ENCODE peak calls at places on chromosomes 3 and 15, in seven cellular contexts. One of them, this sample, is unnamed.

GRCh38 chr15:78205337-78205736 is 29.0 kb downstream of the ACSBG1 start:
- DNase-seq in mammary epithelial cell: no peak
- DNase-seq in hepatocyte: no peak
- DNase-seq in OCI-LY7: no peak
- DNase-seq in K562: no peak
- DNase-seq in fibroblast of lung: no peak
- DNase-seq in IMR-90: no peak
- DNase-seq in this sample: no peak

GRCh38 chr15:99452728-99453643 is 112.8 kb upstream of the MEF2A start:
- DNase-seq in mammary epithelial cell: no peak
- DNase-seq in hepatocyte: no peak
- DNase-seq in OCI-LY7: no peak
- DNase-seq in K562: no peak
- DNase-seq in fibroblast of lung: peak; percentile 67
- DNase-seq in IMR-90: peak; percentile 18
- DNase-seq in this sample: no peak

GRCh38 chr15:29133321-29133720 is 136.3 kb downstream of the NSMCE3 start:
- DNase-seq in mammary epithelial cell: no peak
- DNase-seq in hepatocyte: no peak
- DNase-seq in OCI-LY7: no peak
- DNase-seq in K562: no peak
- DNase-seq in fibroblast of lung: no peak
- DNase-seq in IMR-90: no peak
- DNase-seq in this sample: no peak

GRCh38 chr3:172708905-172709775 is 1.7 kb downstream of the NCEH1 start:
- DNase-seq in mammary epithelial cell: peak; percentile 14
- DNase-seq in hepatocyte: peak; percentile 21
- DNase-seq in OCI-LY7: no peak
- DNase-seq in K562: no peak
- DNase-seq in fibroblast of lung: no peak
- DNase-seq in IMR-90: peak; percentile 12
- DNase-seq in this sample: no peak

GRCh38 chr3:76131396-76132153 is 346.2 kb upstream of the ZNF717 start:
- DNase-seq in mammary epithelial cell: peak; percentile 1
- DNase-seq in hepatocyte: peak; percentile 10
- DNase-seq in OCI-LY7: no peak
- DNase-seq in K562: no peak
- DNase-seq in fibroblast of lung: peak; percentile 45
- DNase-seq in IMR-90: peak; percentile 51
- DNase-seq in this sample: no peak

GRCh38 chr3:23161896-23162570 is 41.1 kb upstream of the UBE2E2 start:
- DNase-seq in mammary epithelial cell: peak; percentile 17
- DNase-seq in hepatocyte: no peak
- DNase-seq in OCI-LY7: peak; percentile 8
- DNase-seq in K562: no peak
- DNase-seq in fibroblast of lung: no peak
- DNase-seq in IMR-90: peak; percentile 59
- DNase-seq in this sample: no peak

GRCh38 chr3:151305081-151305777 is 11.4 kb downstream of the GPR87 start:
- DNase-seq in mammary epithelial cell: peak; percentile 99
- DNase-seq in hepatocyte: peak; percentile 89
- DNase-seq in OCI-LY7: no peak
- DNase-seq in K562: no peak
- DNase-seq in fibroblast of lung: peak; percentile 99
- DNase-seq in IMR-90: peak; percentile 95
- DNase-seq in this sample: peak; percentile 96

GRCh38 chr15:97858278-97858677 is 102.2 kb upstream of the ARRDC4 start:
- DNase-seq in mammary epithelial cell: no peak
- DNase-seq in hepatocyte: no peak
- DNase-seq in OCI-LY7: no peak
- DNase-seq in K562: no peak
- DNase-seq in fibroblast of lung: no peak
- DNase-seq in IMR-90: no peak
- DNase-seq in this sample: no peak

GRCh38 chr3:55701997-55702396 is 214.9 kb upstream of the WNT5A start:
- DNase-seq in mammary epithelial cell: no peak
- DNase-seq in hepatocyte: peak; percentile 25
- DNase-seq in OCI-LY7: no peak
- DNase-seq in K562: no peak
- DNase-seq in fibroblast of lung: peak; percentile 35
- DNase-seq in IMR-90: peak; percentile 86
- DNase-seq in this sample: no peak

GRCh38 chr3:127456471-127457093 is 134.0 kb downstream of the TPRA1 start:
- DNase-seq in mammary epithelial cell: peak; percentile 89
- DNase-seq in hepatocyte: peak; percentile 45
- DNase-seq in OCI-LY7: no peak
- DNase-seq in K562: no peak
- DNase-seq in fibroblast of lung: peak; percentile 72
- DNase-seq in IMR-90: peak; percentile 63
- DNase-seq in this sample: no peak

GRCh38 chr15:65213241-65213640 is 2.0 kb upstream of the CILP start:
- DNase-seq in mammary epithelial cell: no peak
- DNase-seq in hepatocyte: no peak
- DNase-seq in OCI-LY7: no peak
- DNase-seq in K562: no peak
- DNase-seq in fibroblast of lung: no peak
- DNase-seq in IMR-90: no peak
- DNase-seq in this sample: no peak

GRCh38 chr3:188220097-188220788 is 66.3 kb downstream of the LPP start:
- DNase-seq in mammary epithelial cell: no peak
- DNase-seq in hepatocyte: no peak
- DNase-seq in OCI-LY7: no peak
- DNase-seq in K562: no peak
- DNase-seq in fibroblast of lung: peak; percentile 41
- DNase-seq in IMR-90: peak; percentile 73
- DNase-seq in this sample: no peak

GRCh38 chr3:12632523-12632922 is 31.4 kb downstream of the RAF1 start:
- DNase-seq in mammary epithelial cell: no peak
- DNase-seq in hepatocyte: no peak
- DNase-seq in OCI-LY7: no peak
- DNase-seq in K562: no peak
- DNase-seq in fibroblast of lung: no peak
- DNase-seq in IMR-90: no peak
- DNase-seq in this sample: no peak
- H4K20me1 ChIP-seq in mammary epithelial cell: peaks cover 6% of the 10 kb centered on the region
- H4K20me1 ChIP-seq in hepatocyte: peaks cover 91% of the 10 kb centered on the region
- H4K20me1 ChIP-seq in OCI-LY7: peaks cover 12% of the 10 kb centered on the region
- H4K20me1 ChIP-seq in K562: peaks cover 16% of the 10 kb centered on the region
- H4K20me1 ChIP-seq in fibroblast of lung: no peaks in the 10 kb centered on the region
- H4K20me1 ChIP-seq in IMR-90: peaks cover 78% of the 10 kb centered on the region
- H4K20me1 ChIP-seq in this sample: peaks cover 11% of the 10 kb centered on the region

GRCh38 chr15:56608140-56608778 is 125.0 kb downstream of the ZNF280D start:
- DNase-seq in mammary epithelial cell: no peak
- DNase-seq in hepatocyte: no peak
- DNase-seq in OCI-LY7: peak; percentile 87
- DNase-seq in K562: no peak
- DNase-seq in fibroblast of lung: peak; percentile 39
- DNase-seq in IMR-90: peak; percentile 10
- DNase-seq in this sample: no peak

GRCh38 chr15:56613826-56614225 is 119.5 kb downstream of the ZNF280D start:
- DNase-seq in mammary epithelial cell: no peak
- DNase-seq in hepatocyte: no peak
- DNase-seq in OCI-LY7: peak; percentile 82
- DNase-seq in K562: no peak
- DNase-seq in fibroblast of lung: no peak
- DNase-seq in IMR-90: no peak
- DNase-seq in this sample: no peak

GRCh38 chr15:56608993-56609392 is 124.3 kb downstream of the ZNF280D start:
- DNase-seq in mammary epithelial cell: no peak
- DNase-seq in hepatocyte: no peak
- DNase-seq in OCI-LY7: peak; percentile 93
- DNase-seq in K562: no peak
- DNase-seq in fibroblast of lung: no peak
- DNase-seq in IMR-90: no peak
- DNase-seq in this sample: no peak
- H4K20me1 ChIP-seq in mammary epithelial cell: no peaks in the 10 kb centered on the region
- H4K20me1 ChIP-seq in hepatocyte: no peaks in the 10 kb centered on the region
- H4K20me1 ChIP-seq in OCI-LY7: no peaks in the 10 kb centered on the region
- H4K20me1 ChIP-seq in K562: no peaks in the 10 kb centered on the region
- H4K20me1 ChIP-seq in fibroblast of lung: no peaks in the 10 kb centered on the region
- H4K20me1 ChIP-seq in IMR-90: no peaks in the 10 kb centered on the region
- H4K20me1 ChIP-seq in this sample: no peaks in the 10 kb centered on the region

DNA sequence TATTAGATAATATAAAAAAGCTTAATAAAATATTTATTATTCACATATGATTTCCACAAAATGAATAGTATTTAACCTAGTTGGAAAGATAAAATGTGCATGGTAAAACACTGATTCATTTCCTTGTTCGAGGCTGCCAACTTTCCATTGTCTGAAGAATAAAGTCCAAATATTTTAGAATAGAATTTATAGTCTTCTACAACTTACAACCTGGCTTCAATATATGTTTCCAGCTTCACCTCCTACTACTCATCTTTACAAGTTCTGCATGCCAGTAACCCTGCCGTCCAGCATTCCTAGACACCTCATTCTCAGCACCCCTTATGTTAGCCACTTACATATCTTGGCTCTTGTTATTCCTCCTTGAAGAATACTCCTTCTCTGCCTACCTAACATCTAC is 244.5 kb downstream of the FGF12 start:
- DNase-seq in mammary epithelial cell: no peak
- DNase-seq in hepatocyte: no peak
- DNase-seq in OCI-LY7: no peak
- DNase-seq in K562: no peak
- DNase-seq in fibroblast of lung: peak; percentile 63
- DNase-seq in IMR-90: no peak
- DNase-seq in this sample: no peak
- H4K20me1 ChIP-seq in mammary epithelial cell: no peaks in the 10 kb centered on the region
- H4K20me1 ChIP-seq in hepatocyte: no peaks in the 10 kb centered on the region
- H4K20me1 ChIP-seq in OCI-LY7: no peaks in the 10 kb centered on the region
- H4K20me1 ChIP-seq in K562: no peaks in the 10 kb centered on the region
- H4K20me1 ChIP-seq in fibroblast of lung: no peaks in the 10 kb centered on the region
- H4K20me1 ChIP-seq in IMR-90: no peaks in the 10 kb centered on the region
- H4K20me1 ChIP-seq in this sample: no peaks in the 10 kb centered on the region

GRCh38 chr15:68806220-68807105 is 14.2 kb downstream of the ANP32A start:
- DNase-seq in mammary epithelial cell: no peak
- DNase-seq in hepatocyte: no peak
- DNase-seq in OCI-LY7: no peak
- DNase-seq in K562: no peak
- DNase-seq in fibroblast of lung: no peak
- DNase-seq in IMR-90: no peak
- DNase-seq in this sample: no peak

GRCh38 chr15:68798695-68799094 is 22.0 kb downstream of the ANP32A start:
- DNase-seq in mammary epithelial cell: no peak
- DNase-seq in hepatocyte: no peak
- DNase-seq in OCI-LY7: no peak
- DNase-seq in K562: no peak
- DNase-seq in fibroblast of lung: no peak
- DNase-seq in IMR-90: no peak
- DNase-seq in this sample: no peak

GRCh38 chr15:68800875-68801274 is 19.8 kb downstream of the ANP32A start:
- DNase-seq in mammary epithelial cell: no peak
- DNase-seq in hepatocyte: no peak
- DNase-seq in OCI-LY7: no peak
- DNase-seq in K562: no peak
- DNase-seq in fibroblast of lung: no peak
- DNase-seq in IMR-90: no peak
- DNase-seq in this sample: no peak

GRCh38 chr15:68801572-68802148 is 19.0 kb downstream of the ANP32A start:
- DNase-seq in mammary epithelial cell: no peak
- DNase-seq in hepatocyte: no peak
- DNase-seq in OCI-LY7: no peak
- DNase-seq in K562: no peak
- DNase-seq in fibroblast of lung: no peak
- DNase-seq in IMR-90: no peak
- DNase-seq in this sample: no peak

GRCh38 chr15:68802373-68802772 is 18.3 kb downstream of the ANP32A start:
- DNase-seq in mammary epithelial cell: no peak
- DNase-seq in hepatocyte: no peak
- DNase-seq in OCI-LY7: no peak
- DNase-seq in K562: no peak
- DNase-seq in fibroblast of lung: no peak
- DNase-seq in IMR-90: no peak
- DNase-seq in this sample: no peak
- H4K20me1 ChIP-seq in mammary epithelial cell: no peaks in the 10 kb centered on the region
- H4K20me1 ChIP-seq in hepatocyte: peaks cover 86% of the 10 kb centered on the region
- H4K20me1 ChIP-seq in OCI-LY7: peaks cover 74% of the 10 kb centered on the region
- H4K20me1 ChIP-seq in K562: peaks cover 46% of the 10 kb centered on the region
- H4K20me1 ChIP-seq in fibroblast of lung: no peaks in the 10 kb centered on the region
- H4K20me1 ChIP-seq in IMR-90: peaks cover 85% of the 10 kb centered on the region
- H4K20me1 ChIP-seq in this sample: peaks cover 9% of the 10 kb centered on the region

GRCh38 chr3:120025520-120025919 is 68.7 kb downstream of the GSK3B start:
- DNase-seq in mammary epithelial cell: peak; percentile 55
- DNase-seq in hepatocyte: no peak
- DNase-seq in OCI-LY7: no peak
- DNase-seq in K562: no peak
- DNase-seq in fibroblast of lung: peak; percentile 42
- DNase-seq in IMR-90: peak; percentile 29
- DNase-seq in this sample: no peak

GRCh38 chr3:120028271-120029047 is 65.8 kb downstream of the GSK3B start:
- DNase-seq in mammary epithelial cell: no peak
- DNase-seq in hepatocyte: no peak
- DNase-seq in OCI-LY7: no peak
- DNase-seq in K562: no peak
- DNase-seq in fibroblast of lung: no peak
- DNase-seq in IMR-90: no peak
- DNase-seq in this sample: no peak

GRCh38 chr3:120024103-120024502 is 70.1 kb downstream of the GSK3B start:
- DNase-seq in mammary epithelial cell: no peak
- DNase-seq in hepatocyte: no peak
- DNase-seq in OCI-LY7: no peak
- DNase-seq in K562: no peak
- DNase-seq in fibroblast of lung: no peak
- DNase-seq in IMR-90: no peak
- DNase-seq in this sample: no peak

GRCh38 chr3:120033594-120033993 is 60.7 kb downstream of the GSK3B start:
- DNase-seq in mammary epithelial cell: no peak
- DNase-seq in hepatocyte: no peak
- DNase-seq in OCI-LY7: peak; percentile 33
- DNase-seq in K562: no peak
- DNase-seq in fibroblast of lung: no peak
- DNase-seq in IMR-90: no peak
- DNase-seq in this sample: no peak

DNA sequence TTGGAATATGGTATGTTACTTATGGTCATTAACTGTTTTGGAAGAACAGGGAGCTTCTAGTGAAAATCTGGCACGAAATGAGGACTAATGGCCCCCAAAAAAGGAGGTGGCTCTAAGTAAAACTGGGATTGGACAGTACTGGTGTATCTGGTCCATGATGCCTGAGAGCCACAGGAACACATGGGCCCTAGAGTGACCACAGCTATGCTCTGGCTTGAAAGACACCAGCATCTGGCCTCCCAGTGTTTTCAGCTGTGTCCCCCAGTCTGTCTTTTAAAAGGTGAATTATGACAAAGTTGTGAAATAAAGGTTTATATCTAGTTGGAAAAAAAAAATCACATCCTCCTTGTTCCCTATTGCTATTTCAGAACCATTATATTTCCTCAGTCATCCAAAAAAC is 64.5 kb downstream of the GSK3B start:
- DNase-seq in mammary epithelial cell: no peak
- DNase-seq in hepatocyte: no peak
- DNase-seq in OCI-LY7: no peak
- DNase-seq in K562: no peak
- DNase-seq in fibroblast of lung: no peak
- DNase-seq in IMR-90: no peak
- DNase-seq in this sample: no peak
- H4K20me1 ChIP-seq in mammary epithelial cell: peaks cover 34% of the 10 kb centered on the region
- H4K20me1 ChIP-seq in hepatocyte: peaks cover 96% of the 10 kb centered on the region
- H4K20me1 ChIP-seq in OCI-LY7: no peaks in the 10 kb centered on the region
- H4K20me1 ChIP-seq in K562: no peaks in the 10 kb centered on the region
- H4K20me1 ChIP-seq in fibroblast of lung: peaks cover 2% of the 10 kb centered on the region
- H4K20me1 ChIP-seq in IMR-90: peaks cover 85% of the 10 kb centered on the region
- H4K20me1 ChIP-seq in this sample: no peaks in the 10 kb centered on the region

GRCh38 chr3:13951184-13951583 is 71.3 kb upstream of the WNT7A start:
- DNase-seq in mammary epithelial cell: no peak
- DNase-seq in hepatocyte: peak; percentile 41
- DNase-seq in OCI-LY7: no peak
- DNase-seq in K562: peak; percentile 11
- DNase-seq in fibroblast of lung: no peak
- DNase-seq in IMR-90: no peak
- DNase-seq in this sample: no peak
- H4K20me1 ChIP-seq in mammary epithelial cell: no peaks in the 10 kb centered on the region
- H4K20me1 ChIP-seq in hepatocyte: no peaks in the 10 kb centered on the region
- H4K20me1 ChIP-seq in OCI-LY7: no peaks in the 10 kb centered on the region
- H4K20me1 ChIP-seq in K562: no peaks in the 10 kb centered on the region
- H4K20me1 ChIP-seq in fibroblast of lung: no peaks in the 10 kb centered on the region
- H4K20me1 ChIP-seq in IMR-90: no peaks in the 10 kb centered on the region
- H4K20me1 ChIP-seq in this sample: no peaks in the 10 kb centered on the region

This sample was measured in HCT116.